ENCODE peak calls at places on chromosomes 5 and 9, in seven cellular contexts. L, N, A, Q, C, M and G are unnamed samples. For H3K4me1, the result is how much of the 10 kb centered on the place peaks cover.

GRCh38 chr9:91266457-91266856 is 95.3 kb downstream of the AUH start:
- DNase-seq in L (no peak), N (no peak), A (no peak), Q (no peak), C (no peak), M (no peak), G (no peak)

GRCh38 chr5:134132372-134133212 is 18.1 kb downstream of the TCF7 start:
- DNase-seq in L (no peak), N (no peak), A (no peak), Q (no peak), C (no peak), M (no peak), G (no peak)

GRCh38 chr5:78755822-78756429 is 107.4 kb upstream of the LHFPL2 start:
- DNase-seq in L (no peak), N (no peak), A (no peak), Q (no peak), C (no peak), M (no peak), G (no peak)

GRCh38 chr9:33750839-33751339 is 44.5 kb upstream of the PRSS3 start:
- DNase-seq in L (no peak), N (no peak), A (no peak), Q (no peak), C (no peak), M (no peak), G (no peak)

GRCh38 chr9:126497673-126498255 is 116.0 kb upstream of the LMX1B start:
- DNase-seq in L (no peak), N (no peak), A (no peak), Q (no peak), C (no peak), M (no peak), G (no peak)

GRCh38 chr5:26763151-26763550 is 275.2 kb downstream of the CDH9 start:
- DNase-seq in L (no peak), N (no peak), A (no peak), Q (no peak), C (no peak), M (no peak), G (no peak)

GRCh38 chr5:142339781-142340180 is 15.0 kb upstream of the SPRY4 start:
- DNase-seq in L (no peak), N (no peak), A (no peak), Q (no peak), C (no peak), M (no peak), G (no peak)

GRCh38 chr5:151864349-151864748 is 60.3 kb downstream of the GLRA1 start:
- DNase-seq in L (no peak), N (peak), A (no peak), Q (no peak), C (no peak), M (no peak), G (no peak)

GRCh38 chr9:72048850-72049249 is 11.6 kb downstream of the C9orf57 start:
- DNase-seq in L (no peak), N (no peak), A (no peak), Q (no peak), C (no peak), M (no peak), G (no peak)

GRCh38 chr5:171575808-171576207 is 156.4 kb downstream of the FGF18 start:
- DNase-seq in L (no peak), N (no peak), A (no peak), Q (no peak), C (no peak), M (no peak), G (no peak)

GRCh38 chr9:100419166-100419565 is 7.8 kb upstream of the MSANTD3 start:
- DNase-seq in L (no peak), N (no peak), A (no peak), Q (no peak), C (no peak), M (no peak), G (no peak)

GRCh38 chr5:101455048-101455447 is 552.0 kb upstream of the ST8SIA4 start:
- DNase-seq in L (no peak), N (no peak), A (no peak), Q (no peak), C (no peak), M (no peak), G (no peak)

GRCh38 chr5:6556089-6556801 is 76.6 kb downstream of the NSUN2 start:
- DNase-seq in L (no peak), N (no peak), A (no peak), Q (no peak), C (no peak), M (no peak), G (no peak)

GRCh38 chr5:188488-189481 is 2.5 kb upstream of the LRRC14B start:
- DNase-seq in L (peak), N (peak), A (peak), Q (peak), C (peak), M (peak), G (peak)
- H3K4me3 ChIP-seq in L (no peak), N (no peak), A (no peak), Q (no peak), C (no peak), M (peak), G (no peak)

GRCh38 chr5:57550132-57550531 is 67.5 kb upstream of the ACTBL2 start:
- DNase-seq in L (no peak), N (peak), A (no peak), Q (no peak), C (no peak), M (no peak), G (no peak)
- H3K4me1 ChIP-seq in L (under half), N (under half), A (under half), Q (under half), C (under half), M (under half), G (under half)

GRCh38 chr9:130662927-130663257 is 1.5 kb upstream of the PRDM12 start:
- DNase-seq in L (no peak), N (peak), A (no peak), Q (no peak), C (no peak), M (no peak), G (no peak)

GRCh38 chr9:130662099-130662926 is 2.1 kb upstream of the PRDM12 start:
- DNase-seq in L (no peak), N (peak), A (no peak), Q (no peak), C (no peak), M (no peak), G (no peak)

GRCh38 chr9:130665029-130665430 is 636 bp downstream of the PRDM12 start:
- DNase-seq in L (no peak), N (peak), A (no peak), Q (no peak), C (no peak), M (no peak), G (no peak)

GRCh38 chr9:130664191-130665028 is at the start of gene PRDM12:
- DNase-seq in L (no peak), N (peak), A (no peak), Q (no peak), C (no peak), M (no peak), G (no peak)

DNA sequence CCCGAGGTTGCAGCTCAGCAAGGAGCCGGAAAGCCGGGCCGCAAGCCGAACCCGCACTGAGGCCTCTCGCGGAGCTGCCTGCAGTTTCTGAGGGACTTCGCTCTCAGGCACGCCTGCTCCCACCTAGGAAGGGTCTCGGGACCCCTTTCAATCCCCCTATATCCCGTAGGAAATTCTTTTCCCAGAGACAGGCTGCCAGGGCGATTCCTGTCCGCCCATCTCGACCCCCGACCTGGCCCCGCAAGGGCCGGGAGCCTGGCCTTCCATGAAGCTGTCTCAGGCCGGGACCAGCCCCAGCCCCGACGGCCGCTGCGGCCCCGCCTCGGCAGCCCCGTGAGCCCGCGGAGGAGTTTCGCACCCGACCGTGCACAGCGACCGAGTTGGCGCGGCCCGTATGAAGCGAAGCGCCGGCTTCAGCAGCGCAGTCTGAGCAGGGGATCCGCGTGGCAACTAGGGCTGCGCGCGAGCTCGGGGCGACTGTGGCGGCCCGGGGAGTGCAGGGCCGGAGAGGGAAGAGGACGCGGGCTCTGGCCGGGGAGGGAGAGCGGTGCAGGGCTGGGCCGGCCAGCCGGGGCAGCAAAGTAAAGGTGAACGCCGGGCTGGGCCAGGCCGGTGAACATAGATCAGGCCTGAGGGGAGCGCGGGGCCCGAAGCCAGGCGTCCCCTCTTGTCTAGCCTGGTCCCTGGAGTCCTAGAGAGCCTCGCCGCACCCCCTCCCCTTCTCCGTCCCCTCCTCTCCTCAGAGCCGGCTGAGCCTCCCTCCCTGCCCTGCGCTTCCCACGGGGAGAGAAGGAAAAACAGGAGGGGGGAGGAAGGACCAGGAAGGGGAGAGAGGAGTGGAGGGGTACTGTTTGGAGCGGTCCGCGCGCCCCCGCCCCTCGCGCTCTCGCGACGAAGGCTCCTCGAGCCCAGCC is 879 bp upstream of the PRDM12 start:
- DNase-seq in L (no peak), N (peak), A (no peak), Q (no peak), C (no peak), M (no peak), G (no peak)
- H3K4me3 ChIP-seq in L (peak), N (peak), A (peak), Q (no peak), C (no peak), M (no peak), G (no peak)

DNA sequence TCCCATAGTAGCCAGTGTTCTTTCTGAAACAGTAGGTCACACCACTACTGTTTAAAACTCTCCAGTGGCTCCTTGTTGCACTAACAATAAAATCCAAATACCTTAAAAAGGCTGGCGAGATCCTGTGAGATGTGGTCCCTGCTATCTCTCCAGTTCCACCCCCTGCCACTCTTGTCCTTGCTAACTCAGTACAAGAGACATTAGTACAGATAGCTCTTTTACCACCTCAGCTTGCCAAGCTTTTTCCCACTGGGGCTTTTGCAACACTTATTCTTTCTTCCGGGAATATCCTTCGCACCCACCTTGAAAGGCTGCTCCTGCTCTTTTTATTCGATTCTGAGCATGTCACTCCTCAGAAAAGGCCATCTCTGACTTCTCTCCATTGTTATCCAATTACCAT is 14.9 kb downstream of the NIPSNAP3B start:
- DNase-seq in L (no peak), N (no peak), A (no peak), Q (no peak), C (no peak), M (no peak), G (no peak)
- H3K4me1 ChIP-seq in L (under half), N (under half), A (under half), Q (under half), C (under half), M (under half), G (under half)

GRCh38 chr5:102540251-102540812 is 41.5 kb upstream of the SLCO6A1 start:
- DNase-seq in L (no peak), N (no peak), A (no peak), Q (no peak), C (no peak), M (no peak), G (no peak)
- H3K4me3 ChIP-seq in L (no peak), N (no peak), A (no peak), Q (no peak), C (no peak), M (no peak), G (no peak)

DNA sequence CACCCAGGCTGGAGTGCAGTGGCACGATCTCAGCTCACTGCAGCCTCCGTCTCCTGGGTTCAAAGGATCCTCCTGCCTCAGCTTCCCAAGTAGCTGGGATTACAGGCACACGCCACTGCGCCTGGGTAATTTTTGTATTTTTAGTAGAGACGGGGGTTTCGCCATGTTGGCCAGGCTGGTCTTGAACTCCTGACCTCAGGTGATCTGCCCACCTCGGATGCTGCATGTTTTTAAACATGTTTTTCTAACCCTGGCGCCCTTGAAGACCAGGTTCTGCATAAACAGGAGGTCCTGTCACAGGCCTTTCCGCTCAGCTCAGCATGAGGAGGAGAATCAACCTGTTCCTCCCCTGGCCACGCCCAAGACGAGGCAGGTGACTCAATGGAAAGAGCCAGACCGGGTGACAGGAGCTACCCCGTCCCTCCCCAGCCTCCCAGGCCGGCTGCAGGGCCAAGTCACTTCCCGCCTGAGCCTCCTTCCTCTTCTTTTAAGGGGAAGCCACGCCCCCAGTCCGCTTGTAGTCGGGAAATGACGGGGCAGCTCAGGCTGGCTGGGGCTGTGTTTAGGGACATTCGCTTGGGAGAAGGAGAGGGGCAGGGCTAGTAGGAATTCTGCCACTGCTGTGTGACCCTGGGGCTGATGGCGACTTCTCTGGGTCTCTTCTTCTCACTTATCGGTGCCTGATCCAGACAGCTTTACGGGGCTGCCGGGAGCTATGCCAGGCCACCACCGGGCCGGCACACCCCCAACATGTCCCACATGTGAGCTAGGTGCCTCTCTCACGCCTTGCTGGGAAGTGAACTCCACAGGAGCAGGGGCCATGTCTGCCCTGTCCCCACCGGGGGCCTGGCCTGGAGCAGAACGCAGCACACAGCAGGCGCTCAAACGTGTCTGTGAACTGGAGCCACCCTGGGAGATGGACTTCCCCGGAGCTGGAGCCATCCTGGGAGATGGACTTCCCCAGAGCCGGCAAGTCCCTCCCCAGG is 6.1 kb downstream of the NOTCH1 start:
- DNase-seq in L (peak), N (no peak), A (peak), Q (peak), C (peak), M (peak), G (no peak)
- H3K4me1 ChIP-seq in L (under half), N (under half), A (half or more), Q (under half), C (under half), M (under half), G (under half)

GRCh38 chr5:40359093-40359492 is 320.6 kb upstream of the PTGER4 start:
- DNase-seq in L (no peak), N (no peak), A (no peak), Q (no peak), C (no peak), M (no peak), G (no peak)
- H3K4me3 ChIP-seq in L (no peak), N (no peak), A (no peak), Q (no peak), C (no peak), M (no peak), G (no peak)